ENCODE peak calls at places on chromosomes 7 and 10, in nine cellular contexts. One of them, this sample, is unnamed.

GRCh38 chr10:132942101-132942739 is at the start of gene CFAP46:
- DNase-seq in CD4-positive, alpha-beta memory T cell: no peak
- DNase-seq in prostate gland: peak; percentile 29
- DNase-seq in left lung: peak; percentile 59
- DNase-seq in brain microvascular endothelial cell: peak; percentile 36
- DNase-seq in H1: no peak
- DNase-seq in CD8-positive, alpha-beta memory T cell: no peak
- DNase-seq in right atrium auricular region: no peak
- DNase-seq in IMR-90: peak; percentile 44
- DNase-seq in this sample: no peak

GRCh38 chr10:60363187-60363586 is 26.5 kb downstream of the ANK3 start:
- DNase-seq in CD4-positive, alpha-beta memory T cell: no peak
- DNase-seq in left lung: no peak
- DNase-seq in IMR-90: peak; percentile 63
- DNase-seq in CD8-positive, alpha-beta memory T cell: no peak
- DNase-seq in prostate gland: no peak
- DNase-seq in right atrium auricular region: no peak
- DNase-seq in brain microvascular endothelial cell: no peak
- DNase-seq in H1: no peak
- DNase-seq in this sample: no peak

GRCh38 chr7:143379607-143380263 is 1.4 kb upstream of the ZYX start:
- DNase-seq in H1: no peak
- DNase-seq in left lung: no peak
- DNase-seq in right atrium auricular region: no peak
- DNase-seq in IMR-90: no peak
- DNase-seq in brain microvascular endothelial cell: no peak
- DNase-seq in prostate gland: no peak
- DNase-seq in CD4-positive, alpha-beta memory T cell: no peak
- DNase-seq in CD8-positive, alpha-beta memory T cell: no peak
- DNase-seq in this sample: no peak

GRCh38 chr10:95229724-95230627 is 35.9 kb downstream of the ACSM6 start:
- DNase-seq in right atrium auricular region: no peak
- DNase-seq in IMR-90: peak; percentile 98
- DNase-seq in H1: peak; percentile 84
- DNase-seq in left lung: no peak
- DNase-seq in CD4-positive, alpha-beta memory T cell: no peak
- DNase-seq in prostate gland: no peak
- DNase-seq in brain microvascular endothelial cell: peak; percentile 94
- DNase-seq in CD8-positive, alpha-beta memory T cell: no peak
- DNase-seq in this sample: peak; percentile 94

GRCh38 chr10:69451209-69451783 is at the start of gene TSPAN15:
- DNase-seq in prostate gland: peak; percentile 92
- DNase-seq in left lung: peak; percentile 91
- DNase-seq in IMR-90: peak; percentile 46
- DNase-seq in CD8-positive, alpha-beta memory T cell: peak; percentile 76
- DNase-seq in brain microvascular endothelial cell: peak; percentile 70
- DNase-seq in right atrium auricular region: peak; percentile 81
- DNase-seq in H1: peak; percentile 88
- DNase-seq in CD4-positive, alpha-beta memory T cell: peak; percentile 80
- DNase-seq in this sample: no peak

GRCh38 chr7:157487046-157487770 is 150.4 kb downstream of the DNAJB6 start:
- DNase-seq in H1: no peak
- DNase-seq in CD8-positive, alpha-beta memory T cell: no peak
- DNase-seq in CD4-positive, alpha-beta memory T cell: no peak
- DNase-seq in IMR-90: no peak
- DNase-seq in prostate gland: no peak
- DNase-seq in left lung: no peak
- DNase-seq in brain microvascular endothelial cell: no peak
- DNase-seq in right atrium auricular region: peak; percentile 43
- DNase-seq in this sample: no peak

GRCh38 chr10:28690545-28690944 is 13.2 kb downstream of the BAMBI start:
- DNase-seq in CD8-positive, alpha-beta memory T cell: no peak
- DNase-seq in left lung: no peak
- DNase-seq in CD4-positive, alpha-beta memory T cell: no peak
- DNase-seq in prostate gland: no peak
- DNase-seq in brain microvascular endothelial cell: no peak
- DNase-seq in H1: no peak
- DNase-seq in right atrium auricular region: no peak
- DNase-seq in IMR-90: no peak
- DNase-seq in this sample: no peak

GRCh38 chr7:17530249-17530648 is 231.8 kb downstream of the AHR start:
- DNase-seq in prostate gland: no peak
- DNase-seq in CD4-positive, alpha-beta memory T cell: no peak
- DNase-seq in IMR-90: peak; percentile 56
- DNase-seq in H1: no peak
- DNase-seq in left lung: no peak
- DNase-seq in right atrium auricular region: no peak
- DNase-seq in brain microvascular endothelial cell: peak; percentile 94
- DNase-seq in CD8-positive, alpha-beta memory T cell: no peak
- DNase-seq in this sample: no peak

GRCh38 chr7:95511716-95512260 is 26.0 kb downstream of the ASB4 start:
- DNase-seq in IMR-90: peak; percentile 63
- DNase-seq in CD8-positive, alpha-beta memory T cell: peak; percentile 15
- DNase-seq in right atrium auricular region: peak; percentile 80
- DNase-seq in CD4-positive, alpha-beta memory T cell: peak; percentile 16
- DNase-seq in brain microvascular endothelial cell: peak; percentile 76
- DNase-seq in H1: no peak
- DNase-seq in prostate gland: peak; percentile 56
- DNase-seq in left lung: peak; percentile 40
- DNase-seq in this sample: no peak

GRCh38 chr7:155700847-155701246 is 56.4 kb downstream of the RBM33 start:
- DNase-seq in H1: no peak
- DNase-seq in CD8-positive, alpha-beta memory T cell: no peak
- DNase-seq in CD4-positive, alpha-beta memory T cell: no peak
- DNase-seq in brain microvascular endothelial cell: no peak
- DNase-seq in right atrium auricular region: no peak
- DNase-seq in IMR-90: no peak
- DNase-seq in left lung: no peak
- DNase-seq in prostate gland: no peak
- DNase-seq in this sample: no peak

GRCh38 chr7:64611717-64612116 is 48.8 kb upstream of the ZNF680 start:
- DNase-seq in IMR-90: no peak
- DNase-seq in CD8-positive, alpha-beta memory T cell: no peak
- DNase-seq in brain microvascular endothelial cell: no peak
- DNase-seq in H1: no peak
- DNase-seq in prostate gland: no peak
- DNase-seq in left lung: no peak
- DNase-seq in CD4-positive, alpha-beta memory T cell: no peak
- DNase-seq in right atrium auricular region: no peak
- DNase-seq in this sample: no peak

GRCh38 chr10:113563306-113564088 is 10.6 kb downstream of the HABP2 start:
- DNase-seq in left lung: peak; percentile 79
- DNase-seq in IMR-90: peak; percentile 54
- DNase-seq in H1: peak; percentile 47
- DNase-seq in prostate gland: peak; percentile 70
- DNase-seq in CD4-positive, alpha-beta memory T cell: peak; percentile 45
- DNase-seq in CD8-positive, alpha-beta memory T cell: peak; percentile 43
- DNase-seq in right atrium auricular region: peak; percentile 81
- DNase-seq in brain microvascular endothelial cell: peak; percentile 48
- DNase-seq in this sample: no peak

GRCh38 chr10:114259825-114260224 is 20.8 kb downstream of the VWA2 start:
- DNase-seq in right atrium auricular region: peak; percentile 69
- DNase-seq in IMR-90: peak; percentile 21
- DNase-seq in prostate gland: no peak
- DNase-seq in CD4-positive, alpha-beta memory T cell: no peak
- DNase-seq in H1: no peak
- DNase-seq in brain microvascular endothelial cell: no peak
- DNase-seq in CD8-positive, alpha-beta memory T cell: no peak
- DNase-seq in left lung: no peak
- DNase-seq in this sample: no peak

GRCh38 chr7:27608776-27609495 is 53.7 kb downstream of the HIBADH start:
- DNase-seq in left lung: no peak
- DNase-seq in CD4-positive, alpha-beta memory T cell: no peak
- DNase-seq in H1: no peak
- DNase-seq in prostate gland: no peak
- DNase-seq in CD8-positive, alpha-beta memory T cell: no peak
- DNase-seq in brain microvascular endothelial cell: peak; percentile 20
- DNase-seq in right atrium auricular region: no peak
- DNase-seq in IMR-90: no peak
- DNase-seq in this sample: no peak

GRCh38 chr7:4665661-4666060 is 16.4 kb upstream of the FOXK1 start:
- DNase-seq in CD8-positive, alpha-beta memory T cell: no peak
- DNase-seq in CD4-positive, alpha-beta memory T cell: no peak
- DNase-seq in H1: no peak
- DNase-seq in brain microvascular endothelial cell: peak; percentile 96
- DNase-seq in left lung: no peak
- DNase-seq in right atrium auricular region: no peak
- DNase-seq in prostate gland: no peak
- DNase-seq in IMR-90: peak; percentile 99
- DNase-seq in this sample: no peak

GRCh38 chr7:116782177-116782711 is 80.1 kb upstream of the CAPZA2 start:
- DNase-seq in H1: no peak
- DNase-seq in CD8-positive, alpha-beta memory T cell: no peak
- DNase-seq in brain microvascular endothelial cell: peak; percentile 33
- DNase-seq in prostate gland: no peak
- DNase-seq in right atrium auricular region: no peak
- DNase-seq in left lung: no peak
- DNase-seq in IMR-90: peak; percentile 48
- DNase-seq in CD4-positive, alpha-beta memory T cell: no peak
- DNase-seq in this sample: no peak
- H3K27me3 ChIP-seq in H1: no peaks in the 10 kb centered on the region
- H3K27me3 ChIP-seq in CD8-positive, alpha-beta memory T cell: no peaks in the 10 kb centered on the region
- H3K27me3 ChIP-seq in brain microvascular endothelial cell: no peaks in the 10 kb centered on the region
- H3K27me3 ChIP-seq in prostate gland: no peaks in the 10 kb centered on the region
- H3K27me3 ChIP-seq in right atrium auricular region: no peaks in the 10 kb centered on the region
- H3K27me3 ChIP-seq in left lung: no peaks in the 10 kb centered on the region
- H3K27me3 ChIP-seq in IMR-90: no peaks in the 10 kb centered on the region
- H3K27me3 ChIP-seq in CD4-positive, alpha-beta memory T cell: no peaks in the 10 kb centered on the region
- H3K27me3 ChIP-seq in this sample: no peaks in the 10 kb centered on the region

DNA sequence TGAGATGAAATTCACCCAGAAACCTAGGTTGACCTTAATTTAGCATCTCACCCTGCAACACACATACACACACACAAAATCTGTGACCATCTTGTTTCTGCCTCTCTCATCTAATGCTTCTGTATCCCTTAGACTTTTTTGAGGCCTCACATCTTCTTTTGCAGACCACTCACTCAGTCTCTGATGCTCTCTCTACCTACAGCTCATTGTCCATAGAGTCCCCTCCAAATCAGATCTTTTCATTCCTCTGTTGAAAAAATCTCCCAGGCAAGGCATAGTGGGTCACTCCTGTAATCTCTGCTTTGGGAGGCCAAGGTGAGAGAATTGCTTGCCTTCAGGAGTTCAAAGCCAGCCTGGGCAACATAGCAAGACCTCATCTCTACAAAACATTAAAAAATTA is 17.6 kb upstream of the PAX2 start:
- DNase-seq in CD4-positive, alpha-beta memory T cell: no peak
- DNase-seq in H1: no peak
- DNase-seq in right atrium auricular region: no peak
- DNase-seq in CD8-positive, alpha-beta memory T cell: no peak
- DNase-seq in prostate gland: no peak
- DNase-seq in IMR-90: no peak
- DNase-seq in brain microvascular endothelial cell: no peak
- DNase-seq in left lung: no peak
- DNase-seq in this sample: no peak
- H3K27me3 ChIP-seq in CD4-positive, alpha-beta memory T cell: peaks cover 49% of the 10 kb centered on the region
- H3K27me3 ChIP-seq in H1: peaks cover 97% of the 10 kb centered on the region
- H3K27me3 ChIP-seq in right atrium auricular region: peaks cover 54% of the 10 kb centered on the region
- H3K27me3 ChIP-seq in CD8-positive, alpha-beta memory T cell: peaks cover 56% of the 10 kb centered on the region
- H3K27me3 ChIP-seq in prostate gland: peaks cover 55% of the 10 kb centered on the region
- H3K27me3 ChIP-seq in IMR-90: peaks cover 79% of the 10 kb centered on the region
- H3K27me3 ChIP-seq in brain microvascular endothelial cell: peaks cover 69% of the 10 kb centered on the region
- H3K27me3 ChIP-seq in left lung: peaks cover 94% of the 10 kb centered on the region
- H3K27me3 ChIP-seq in this sample: peaks cover 23% of the 10 kb centered on the region

GRCh38 chr10:75827591-75827990 is 396.2 kb downstream of the LRMDA start:
- DNase-seq in H1: no peak
- DNase-seq in IMR-90: no peak
- DNase-seq in prostate gland: no peak
- DNase-seq in brain microvascular endothelial cell: no peak
- DNase-seq in right atrium auricular region: no peak
- DNase-seq in CD4-positive, alpha-beta memory T cell: no peak
- DNase-seq in left lung: no peak
- DNase-seq in CD8-positive, alpha-beta memory T cell: no peak
- DNase-seq in this sample: no peak
- H3K27me3 ChIP-seq in H1: no peaks in the 10 kb centered on the region
- H3K27me3 ChIP-seq in IMR-90: no peaks in the 10 kb centered on the region
- H3K27me3 ChIP-seq in prostate gland: no peaks in the 10 kb centered on the region
- H3K27me3 ChIP-seq in brain microvascular endothelial cell: no peaks in the 10 kb centered on the region
- H3K27me3 ChIP-seq in right atrium auricular region: no peaks in the 10 kb centered on the region
- H3K27me3 ChIP-seq in CD4-positive, alpha-beta memory T cell: no peaks in the 10 kb centered on the region
- H3K27me3 ChIP-seq in left lung: no peaks in the 10 kb centered on the region
- H3K27me3 ChIP-seq in CD8-positive, alpha-beta memory T cell: no peaks in the 10 kb centered on the region
- H3K27me3 ChIP-seq in this sample: no peaks in the 10 kb centered on the region

GRCh38 chr10:15349133-15349532 is 22.0 kb downstream of the FAM171A1 start:
- DNase-seq in CD8-positive, alpha-beta memory T cell: no peak
- DNase-seq in brain microvascular endothelial cell: no peak
- DNase-seq in prostate gland: no peak
- DNase-seq in CD4-positive, alpha-beta memory T cell: no peak
- DNase-seq in H1: no peak
- DNase-seq in left lung: no peak
- DNase-seq in right atrium auricular region: no peak
- DNase-seq in IMR-90: no peak
- DNase-seq in this sample: no peak
- H3K27me3 ChIP-seq in CD8-positive, alpha-beta memory T cell: no peaks in the 10 kb centered on the region
- H3K27me3 ChIP-seq in brain microvascular endothelial cell: no peaks in the 10 kb centered on the region
- H3K27me3 ChIP-seq in prostate gland: no peaks in the 10 kb centered on the region
- H3K27me3 ChIP-seq in CD4-positive, alpha-beta memory T cell: peaks cover 4% of the 10 kb centered on the region
- H3K27me3 ChIP-seq in H1: no peaks in the 10 kb centered on the region
- H3K27me3 ChIP-seq in left lung: no peaks in the 10 kb centered on the region
- H3K27me3 ChIP-seq in right atrium auricular region: no peaks in the 10 kb centered on the region
- H3K27me3 ChIP-seq in IMR-90: peaks cover 2% of the 10 kb centered on the region
- H3K27me3 ChIP-seq in this sample: no peaks in the 10 kb centered on the region

This sample was measured in kidney epithelial cell.